ENCODE peak calls at places on chromosomes 16 and 17, in five cellular contexts. L is HFF-Myc, F is fibroblast of pulmonary artery, K is tibial artery, E is bronchial epithelial cell. I is an unnamed sample.

GRCh38 chr16:54175552-54176375 is 110.8 kb downstream of the IRX3 start:
- DNase-seq in F (peak), L (no peak), K (no peak), E (no peak), I (no peak)

GRCh38 chr17:69997332-69997731 is 77.7 kb upstream of the KCNJ16 start:
- DNase-seq in L (no peak), K (no peak), E (peak), F (peak), I (peak)

GRCh38 chr17:5804226-5804625 is 219.9 kb upstream of the NLRP1 start:
- DNase-seq in K (no peak), L (no peak), E (no peak), F (no peak), I (no peak)

GRCh38 chr16:22673463-22673862 is 140.5 kb upstream of the HS3ST2 start:
- DNase-seq in F (no peak), E (no peak), K (no peak), L (no peak), I (no peak)

GRCh38 chr17:54967621-54968258 is 714 bp downstream of the COX11 start:
- DNase-seq in E (peak), F (no peak), L (no peak), K (no peak), I (peak)

GRCh38 chr16:21277045-21277926 is 804 bp downstream of the CRYM start:
- DNase-seq in L (no peak), K (no peak), F (no peak), E (no peak), I (no peak)

GRCh38 chr17:36980281-36980761 is 31.6 kb downstream of the AATF start:
- DNase-seq in L (peak), F (peak), K (no peak), E (peak), I (peak)

GRCh38 chr17:4594406-4595349 is 10.3 kb downstream of the SMTNL2 start:
- DNase-seq in K (no peak), F (no peak), E (no peak), L (no peak), I (no peak)

GRCh38 chr17:43545383-43545632 is 832 bp downstream of the ETV4 start:
- DNase-seq in K (no peak), L (no peak), F (no peak), E (peak), I (no peak)

GRCh38 chr16:87367556-87367955 is 16.0 kb downstream of the FBXO31 start:
- DNase-seq in F (no peak), L (no peak), K (no peak), E (no peak), I (no peak)

GRCh38 chr16:27430923-27431484 is 29.0 kb downstream of the IL21R start:
- DNase-seq in L (no peak), E (no peak), K (no peak), F (peak), I (no peak)

DNA sequence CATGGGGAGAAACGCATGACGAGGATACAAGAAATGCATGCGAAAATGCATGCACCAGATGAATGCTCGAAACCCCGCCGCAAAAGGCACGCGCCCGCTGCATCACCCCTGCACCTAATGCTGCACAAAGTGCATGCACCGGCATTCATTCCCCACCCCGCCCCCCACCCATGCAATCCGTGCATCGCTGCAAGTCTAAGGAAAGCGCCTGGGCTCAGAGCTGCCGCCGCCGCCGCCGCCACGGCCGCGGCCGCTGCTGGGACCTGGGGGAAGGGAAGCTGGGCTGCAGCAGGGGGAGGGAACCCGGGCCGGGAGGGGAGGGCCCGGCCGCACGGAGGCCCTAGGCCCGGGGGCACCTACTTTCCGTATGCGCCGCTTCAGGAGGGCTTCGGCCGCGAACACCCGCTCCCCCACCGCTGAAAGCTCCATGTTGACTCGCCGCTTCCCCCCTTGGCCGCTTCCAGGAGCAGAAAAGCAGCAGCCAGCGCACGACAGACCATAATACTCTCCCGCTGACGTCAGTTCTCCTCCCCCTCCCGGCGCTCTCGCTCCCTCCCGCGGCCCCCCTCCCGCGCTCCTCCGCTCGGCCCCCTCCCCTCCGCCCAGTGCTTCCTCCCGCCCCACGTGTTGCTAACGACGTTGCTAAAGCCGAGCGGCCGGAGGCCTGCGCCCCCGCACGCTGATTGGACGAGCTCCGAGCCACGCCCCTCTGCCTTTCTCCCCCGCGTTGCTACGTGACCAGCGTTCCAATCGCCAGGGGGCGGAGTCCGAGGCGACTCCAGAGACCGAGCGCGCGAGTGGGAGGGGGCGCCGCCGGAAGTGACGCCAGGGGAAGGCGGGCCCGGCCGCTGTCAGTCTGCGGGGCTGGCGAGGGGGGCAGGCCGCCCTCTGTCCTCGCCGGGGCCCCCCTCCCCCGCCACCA is at the start of gene CBX8:
- DNase-seq in F (peak), L (peak), K (peak), E (peak), I (peak)
- TF ChIP-seq CTCF in F (no peak), L (peak), K (no peak), E (peak), I (no peak)

DNA sequence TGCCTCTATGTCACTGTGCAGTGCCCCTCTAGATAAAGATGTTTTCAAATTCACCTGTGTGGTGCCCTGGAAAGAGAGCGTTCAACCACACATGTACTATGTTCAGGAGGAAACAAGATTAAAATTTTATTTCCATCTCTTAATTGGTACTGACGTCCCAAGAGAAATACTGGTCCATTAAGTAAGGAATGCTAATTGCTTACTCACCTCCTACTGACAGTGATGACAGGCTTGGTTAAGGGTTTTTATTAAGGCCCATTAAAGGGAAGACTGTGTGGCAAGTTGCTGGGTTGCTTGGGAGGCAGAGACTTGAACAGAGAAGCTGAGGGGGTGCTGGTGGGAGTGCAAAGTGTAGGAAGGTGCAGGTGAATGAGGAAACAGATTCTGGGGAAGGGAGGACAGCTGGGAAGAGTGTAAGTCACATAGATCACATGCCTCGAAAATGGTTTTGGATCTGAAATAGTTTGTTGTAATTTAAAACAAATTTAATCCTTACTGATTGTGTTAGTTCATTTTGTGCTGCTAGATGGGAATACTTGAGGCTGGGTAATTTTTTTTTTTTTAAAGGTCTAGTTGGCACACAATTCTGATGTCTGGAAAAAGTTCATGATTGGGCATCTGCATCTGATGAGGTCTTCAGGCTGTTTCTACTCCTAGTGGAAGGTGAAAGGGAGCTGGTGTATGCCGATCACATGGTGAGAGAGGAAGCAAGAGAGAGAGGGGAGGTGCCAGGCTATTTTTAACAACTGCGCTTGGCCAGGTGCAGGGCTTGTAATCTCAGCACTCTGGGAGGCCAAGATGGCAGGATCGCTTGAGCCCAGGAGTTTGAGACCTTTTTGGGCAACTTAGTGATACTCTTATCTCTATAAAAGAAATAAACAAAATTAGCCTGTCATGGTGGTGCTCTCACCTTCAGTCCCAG is 140.5 kb downstream of the CACNG3 start:
- DNase-seq in E (no peak), F (no peak), K (no peak), L (no peak), I (no peak)
- TF ChIP-seq CTCF in E (no peak), F (no peak), K (no peak), L (no peak), I (no peak)

GRCh38 chr17:17971431-17972125 is 622 bp downstream of the TOM1L2 start:
- DNase-seq in L (no peak), E (no peak), K (peak), F (no peak), I (no peak)

GRCh38 chr17:17972952-17973254 is 241 bp downstream of the DRC3 start:
- DNase-seq in F (no peak), K (no peak), L (no peak), E (no peak), I (no peak)

GRCh38 chr17:17975441-17975840 is 2.8 kb downstream of the DRC3 start:
- DNase-seq in E (no peak), F (no peak), L (no peak), K (no peak), I (no peak)

GRCh38 chr17:17970699-17971430 is 1.3 kb downstream of the TOM1L2 start:
- DNase-seq in K (no peak), E (peak), L (no peak), F (peak), I (no peak)

DNA sequence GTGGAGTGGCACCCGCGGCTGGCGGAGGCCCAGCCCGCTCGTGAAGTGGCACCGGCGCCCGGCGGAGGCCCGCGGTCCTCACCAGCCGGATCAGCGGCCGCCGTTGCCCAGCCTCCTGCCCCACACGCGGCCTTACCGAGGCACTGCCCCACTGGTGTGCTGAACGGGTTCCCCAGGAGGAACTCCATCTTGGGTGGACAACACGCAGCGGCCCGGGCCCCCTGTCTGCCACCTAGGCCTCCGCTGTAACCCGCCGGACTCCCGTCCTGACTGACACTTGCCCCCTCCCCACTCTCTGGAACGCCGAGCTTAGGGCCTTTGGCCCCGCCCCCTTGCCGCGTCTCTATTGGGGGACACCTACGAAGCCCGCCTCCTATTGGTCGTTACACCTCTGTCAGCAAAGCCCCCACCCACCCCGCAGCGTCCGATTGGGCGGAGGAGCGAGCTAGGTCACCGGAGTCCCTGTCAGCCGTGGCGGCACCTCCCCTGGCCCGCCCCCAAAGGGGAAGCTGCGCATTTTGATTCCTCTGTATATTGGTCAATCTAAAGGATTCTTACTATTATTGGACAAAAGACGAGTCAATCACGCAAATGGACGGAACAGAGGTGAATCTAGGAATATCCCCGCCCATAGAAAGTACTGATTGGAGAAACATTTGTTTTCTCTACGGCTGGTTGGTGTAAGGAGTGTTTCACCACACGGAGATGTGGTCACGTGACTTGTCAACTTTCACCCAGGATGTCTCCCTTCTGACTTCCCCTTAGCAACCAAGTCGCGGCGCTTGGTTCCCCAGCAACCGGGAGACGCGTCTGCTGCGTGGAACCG is at the start of the genes DRC3 and TOM1L2:
- DNase-seq in E (peak), L (peak), K (peak), F (peak), I (peak)
- TF ChIP-seq CTCF in E (no peak), L (no peak), K (peak), F (no peak), I (no peak)

DNA sequence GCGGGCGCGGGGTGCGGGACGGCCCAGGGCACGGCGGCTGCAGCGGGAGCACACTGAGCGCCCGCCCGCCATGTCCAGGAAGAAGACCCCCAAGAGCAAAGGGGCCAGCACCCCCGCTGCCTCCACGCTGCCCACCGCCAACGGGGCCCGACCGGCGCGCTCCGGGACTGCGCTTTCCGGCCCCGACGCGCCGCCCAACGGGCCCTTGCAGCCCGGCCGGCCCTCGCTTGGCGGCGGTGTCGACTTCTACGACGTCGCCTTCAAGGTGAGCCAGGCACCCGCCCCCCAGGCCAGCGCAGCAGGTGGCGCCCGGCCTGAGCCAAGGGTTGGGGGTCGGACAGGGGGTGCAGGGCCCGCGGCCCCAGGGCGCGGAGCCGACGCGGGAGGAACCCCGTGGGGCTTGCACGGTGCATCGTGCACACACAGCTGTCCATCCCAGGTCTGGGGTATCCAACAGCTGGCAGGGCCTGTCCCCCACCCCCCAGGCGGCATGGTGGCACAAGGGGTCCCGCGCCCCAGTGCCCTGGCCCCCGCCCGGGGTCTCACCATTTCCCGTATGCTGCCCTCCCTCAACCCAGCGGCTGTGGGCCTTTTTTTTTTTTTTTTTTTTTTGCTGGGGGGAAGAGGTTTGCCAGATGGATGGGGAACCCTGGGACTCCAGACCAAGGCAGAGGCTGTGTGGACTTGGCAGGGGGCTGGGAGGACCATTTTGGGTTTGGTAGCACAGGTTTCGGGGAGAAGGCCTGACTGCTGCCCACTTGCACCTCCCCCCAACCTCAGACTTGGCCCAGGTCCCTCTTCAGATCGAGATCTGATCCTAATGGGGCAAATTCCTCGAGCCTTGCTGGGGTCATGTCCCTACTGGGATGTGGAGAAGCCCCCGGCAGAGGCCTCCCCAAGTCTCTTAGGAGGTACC is 547 bp downstream of the RAB26 start:
- DNase-seq in E (peak), L (no peak), K (no peak), F (no peak), I (no peak)
- TF ChIP-seq CTCF in E (no peak), L (no peak), K (no peak), F (no peak), I (no peak)

GRCh38 chr16:29321000-29321393 is 85.5 kb downstream of the NPIPB11 start:
- DNase-seq in F (no peak), L (no peak), K (no peak), E (no peak), I (no peak)
- TF ChIP-seq CTCF in F (no peak), L (no peak), K (no peak), E (no peak), I (no peak)

GRCh38 chr16:31458073-31458834 is 1.0 kb upstream of the ARMC5 start:
- DNase-seq in F (peak), E (peak), L (peak), K (peak), I (peak)
- TF ChIP-seq CTCF in F (peak), E (peak), L (no peak), K (peak), I (no peak)

GRCh38 chr16:67305216-67306071 is 21.1 kb downstream of the KCTD19 start:
- DNase-seq in L (no peak), K (no peak), E (no peak), F (no peak), I (no peak)
- TF ChIP-seq CTCF in L (no peak), K (no peak), E (no peak), F (no peak), I (no peak)

DNA sequence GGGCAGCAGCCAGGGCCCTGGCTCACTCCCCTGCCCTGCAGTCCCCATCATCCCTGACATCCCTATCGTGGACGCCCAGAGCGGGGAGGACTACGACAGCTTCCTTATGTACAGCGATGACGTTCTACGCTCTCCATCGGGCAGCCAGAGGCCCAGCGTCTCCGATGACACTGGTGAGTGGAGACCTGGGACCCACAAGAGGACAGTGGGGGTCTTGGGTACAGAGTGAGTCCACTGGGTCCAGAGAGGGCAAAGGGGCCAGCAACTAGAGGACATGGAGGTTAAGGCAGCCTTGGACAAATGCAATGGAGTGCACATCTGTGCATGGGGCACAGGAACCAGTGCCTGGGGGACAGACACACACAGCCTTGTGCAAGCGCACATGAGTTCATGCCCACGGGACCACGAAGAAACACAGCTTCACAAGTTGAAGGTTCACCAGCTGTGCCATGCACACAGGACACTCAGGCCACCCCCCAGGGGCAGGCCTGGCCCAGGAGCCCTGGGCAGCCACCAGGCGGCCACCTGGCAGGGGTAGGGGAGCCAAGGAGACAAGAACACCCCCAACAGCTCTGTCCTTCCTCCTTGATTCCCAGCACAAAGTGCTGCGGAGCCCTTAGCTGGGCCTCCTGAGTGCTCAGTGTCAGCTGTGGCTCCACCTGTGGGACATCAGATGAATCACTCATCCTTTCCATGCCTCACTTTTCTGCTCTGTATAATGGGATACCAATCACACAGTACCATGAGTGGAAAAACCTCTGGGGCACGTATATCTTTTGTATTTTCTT is 12.4 kb downstream of the GALK1 start:
- DNase-seq in E (no peak), F (no peak), L (no peak), K (no peak), I (no peak)
- TF ChIP-seq CTCF in E (no peak), F (no peak), L (no peak), K (no peak), I (no peak)

GRCh38 chr17:13740692-13741091 is 139.0 kb upstream of the HS3ST3A1 start:
- DNase-seq in L (no peak), F (no peak), E (no peak), K (no peak), I (no peak)

GRCh38 chr17:13734880-13735279 is 133.2 kb upstream of the HS3ST3A1 start:
- DNase-seq in E (no peak), F (no peak), L (no peak), K (no peak), I (no peak)

GRCh38 chr17:13736915-13737314 is 135.2 kb upstream of the HS3ST3A1 start:
- DNase-seq in K (no peak), L (no peak), F (peak), E (no peak), I (no peak)

GRCh38 chr17:13735861-13736260 is 134.1 kb upstream of the HS3ST3A1 start:
- DNase-seq in F (no peak), E (no peak), L (peak), K (no peak), I (no peak)

DNA sequence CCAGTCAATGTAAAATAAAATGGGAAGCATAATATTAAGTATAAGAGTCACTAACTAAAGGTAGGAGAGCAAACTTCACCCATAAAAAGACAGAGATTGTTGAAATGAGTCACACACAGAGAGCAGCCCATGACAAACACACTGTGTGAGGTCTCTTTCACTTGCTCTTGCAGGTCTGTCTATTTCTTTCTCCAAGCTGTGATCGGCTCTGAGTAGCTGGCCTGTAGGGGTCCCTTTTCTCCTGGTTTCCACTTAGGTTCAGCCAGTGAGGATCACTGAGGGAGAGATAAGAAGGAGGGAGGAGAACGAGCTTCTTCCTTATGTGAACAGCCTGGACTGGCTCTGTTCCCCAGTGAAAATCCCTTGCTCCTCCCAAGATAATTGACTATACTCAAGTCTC is 133.7 kb upstream of the HS3ST3A1 start:
- DNase-seq in E (no peak), K (no peak), F (no peak), L (peak), I (no peak)
- TF ChIP-seq CTCF in E (no peak), K (no peak), F (no peak), L (peak), I (no peak)

I was measured in astrocyte of the spinal cord.